ENCODE peak calls at places on chromosomes 12 and 14, in nine cellular contexts. H is EH, Q is NCI-H774, T is ELR, L is kidney glomerular epithelial cell, D is HTR-8/SVneo, E is heart right ventricle, Z is T1000, W is B cell. U is an unnamed sample.

GRCh38 chr12:98594050-98594853 is 766 bp downstream of the SLC25A3 start:
- DNase-seq in D (no peak), T (peak; percentile 53), Q (no peak), Z (no peak), H (peak; percentile 48), L (no peak), W (no peak), E (peak; percentile 58), U (no peak)

GRCh38 chr12:130457215-130457614 is 119.5 kb downstream of the PIWIL1 start:
- DNase-seq in W (no peak), Z (no peak), D (no peak), Q (no peak), E (no peak), L (no peak), H (no peak), T (no peak), U (no peak)

GRCh38 chr12:105933671-105934665 is 204.8 kb downstream of the NUAK1 start:
- DNase-seq in Q (no peak), L (peak; percentile 72), H (peak; percentile 100), Z (peak; percentile 86), T (peak; percentile 98), E (no peak), D (peak; percentile 77), W (no peak), U (no peak)

GRCh38 chr12:1716911-1717310 is 26.0 kb downstream of the ADIPOR2 start:
- DNase-seq in Q (no peak), T (peak; percentile 24), E (no peak), W (no peak), H (peak; percentile 33), L (no peak), D (no peak), Z (no peak), U (no peak)

GRCh38 chr14:73888460-73888725 is 1.7 kb downstream of the ZNF410 start:
- DNase-seq in D (no peak), Q (no peak), E (no peak), Z (no peak), W (no peak), L (no peak), H (peak; percentile 61), T (peak; percentile 42), U (no peak)

GRCh38 chr12:69509308-69509736 is 39.1 kb downstream of the FRS2 start:
- DNase-seq in D (no peak), L (no peak), W (no peak), T (peak; percentile 66), E (no peak), Z (no peak), Q (no peak), H (peak; percentile 75), U (no peak)

GRCh38 chr12:2856901-2857495 is at the start of gene TEX52:
- DNase-seq in H (no peak), L (no peak), Z (no peak), W (no peak), E (no peak), T (no peak), D (no peak), Q (peak; percentile 51), U (no peak)

GRCh38 chr12:40792792-40793386 is 100.7 kb downstream of the CNTN1 start:
- DNase-seq in W (no peak), H (no peak), Z (no peak), L (no peak), Q (no peak), T (no peak), E (no peak), D (no peak), U (no peak)

GRCh38 chr12:106205208-106206069 is 42.4 kb downstream of the CKAP4 start:
- DNase-seq in W (no peak), E (peak; percentile 70), D (peak; percentile 26), T (peak; percentile 30), Z (no peak), H (peak; percentile 50), Q (no peak), L (no peak), U (no peak)

GRCh38 chr14:61080591-61081010 is 99.6 kb downstream of the SLC38A6 start:
- DNase-seq in W (peak; percentile 14), D (no peak), L (no peak), H (peak; percentile 94), E (no peak), Q (no peak), T (no peak), Z (no peak), U (no peak)

GRCh38 chr14:100654814-100655795 is 67.9 kb upstream of the BEGAIN start:
- DNase-seq in Z (no peak), T (no peak), D (no peak), H (no peak), L (peak; percentile 47), E (peak; percentile 40), Q (peak; percentile 18), W (peak; percentile 59), U (peak; percentile 44)

GRCh38 chr12:119630223-119630781 is 36.7 kb downstream of the TMEM233 start:
- DNase-seq in W (no peak), D (no peak), Q (no peak), Z (no peak), E (no peak), H (no peak), T (no peak), L (no peak), U (no peak)

GRCh38 chr14:79730911-79731310 is 480.4 kb downstream of the DIO2 start:
- DNase-seq in H (peak; percentile 15), Q (no peak), L (no peak), Z (no peak), T (no peak), D (no peak), W (no peak), E (no peak), U (no peak)

GRCh38 chr14:54170301-54170700 is 213.7 kb upstream of the BMP4 start:
- DNase-seq in D (no peak), Z (no peak), L (no peak), H (no peak), W (no peak), T (no peak), E (no peak), Q (no peak), U (no peak)

GRCh38 chr14:101478796-101479410 is 82.4 kb upstream of the DIO3 start:
- DNase-seq in D (no peak), E (no peak), Z (no peak), H (no peak), Q (no peak), L (no peak), W (no peak), T (no peak), U (no peak)

GRCh38 chr12:122139941-122140340 is 34.1 kb downstream of the IL31 start:
- DNase-seq in D (no peak), E (no peak), H (no peak), L (no peak), Q (no peak), Z (no peak), T (no peak), W (no peak), U (no peak)